ENCODE peak calls at places on chromosomes 13 and 19, in six cellular contexts. E, D, B, K, F and P are unnamed samples.

GRCh38 chr19:5031231-5032100 is 62.6 kb downstream of the KDM4B start:
- DNase-seq in E (no peak), F (peak), D (peak), K (peak), B (peak), P (peak)

GRCh38 chr13:66673401-66673800 is 556.7 kb downstream of the PCDH9 start:
- DNase-seq in D (no peak), F (no peak), E (peak), K (peak), B (no peak), P (no peak)

GRCh38 chr13:39038569-39038898 is 278 bp downstream of the NHLRC3 start:
- DNase-seq in K (peak), D (no peak), E (no peak), B (no peak), F (no peak), P (peak)

GRCh38 chr19:38664503-38665211 is 17.2 kb downstream of the ACTN4 start:
- DNase-seq in E (no peak), K (no peak), F (peak), D (no peak), B (peak), P (no peak)

GRCh38 chr19:5041168-5042038 is 72.5 kb downstream of the KDM4B start:
- DNase-seq in D (no peak), B (no peak), F (peak), K (no peak), E (no peak), P (no peak)

GRCh38 chr19:31340059-31341025 is 8.9 kb downstream of the TSHZ3 start:
- DNase-seq in D (no peak), K (peak), B (no peak), E (peak), F (peak), P (no peak)

GRCh38 chr19:16386619-16387240 is 62.1 kb downstream of the KLF2 start:
- DNase-seq in F (peak), E (peak), K (peak), B (peak), D (peak), P (peak)

GRCh38 chr13:51532736-51533197 is 51.5 kb upstream of the WDFY2 start:
- DNase-seq in K (no peak), D (no peak), B (no peak), E (no peak), F (no peak), P (no peak)

GRCh38 chr13:98581971-98582702 is 5.2 kb upstream of the STK24 start:
- DNase-seq in F (no peak), B (no peak), K (peak), D (no peak), E (no peak), P (no peak)

GRCh38 chr13:65990684-65991083 is 1239.5 kb downstream of the PCDH9 start:
- DNase-seq in K (no peak), B (no peak), D (no peak), F (no peak), E (no peak), P (no peak)

GRCh38 chr13:67619987-67620386 is 389.9 kb upstream of the PCDH9 start:
- DNase-seq in K (no peak), F (no peak), D (no peak), B (no peak), E (no peak), P (no peak)

GRCh38 chr13:112703935-112704633 is 14.2 kb downstream of the ATP11A start:
- DNase-seq in B (peak), K (no peak), D (no peak), F (no peak), E (no peak), P (no peak)
- H3K4me3 ChIP-seq in B (no peak), K (no peak), D (no peak), F (no peak), E (no peak), P (no peak)

DNA sequence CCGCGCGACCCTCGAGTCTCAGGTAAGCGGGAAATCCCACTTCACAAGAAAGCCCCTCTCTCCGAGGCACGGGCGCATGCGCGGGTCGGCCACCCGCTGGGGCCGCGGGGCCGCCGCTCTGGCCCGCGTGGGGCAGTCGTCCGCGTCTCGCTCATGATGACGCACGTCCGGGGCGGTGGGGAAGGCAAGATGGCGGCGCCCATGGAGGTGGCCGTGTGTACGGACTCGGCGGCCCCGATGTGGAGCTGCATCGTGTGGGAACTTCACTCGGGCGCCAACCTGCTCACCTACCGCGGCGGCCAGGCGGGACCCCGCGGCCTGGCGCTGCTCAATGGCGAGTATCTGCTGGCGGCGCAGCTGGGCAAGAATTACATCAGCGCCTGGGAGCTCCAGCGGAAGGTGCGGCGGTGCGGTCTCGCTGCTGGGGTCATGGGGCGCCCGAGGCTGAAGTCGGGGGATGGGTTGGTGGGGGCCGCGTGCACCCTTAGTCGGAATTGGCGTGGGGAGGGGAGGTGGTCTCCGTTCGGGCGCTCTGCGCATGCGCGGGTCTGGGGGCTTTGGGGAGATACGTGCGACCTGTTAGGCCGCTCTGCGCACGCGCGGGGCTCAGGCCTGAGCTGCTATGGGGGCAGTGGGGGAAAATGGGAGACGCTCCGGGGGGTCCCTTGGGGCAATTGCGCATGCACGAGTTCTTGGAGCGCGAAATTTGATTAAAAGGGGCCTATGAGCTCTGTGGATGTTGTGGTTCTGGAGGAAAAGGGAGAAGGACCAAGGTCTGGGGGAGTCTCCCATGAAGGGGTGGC is at the start of gene WDR18:
- DNase-seq in D (peak), F (peak), B (peak), K (peak), E (peak), P (peak)
- TF ChIP-seq CTCF in D (peak), F (no peak), B (no peak), K (no peak), E (no peak), P (peak)

GRCh38 chr19:10756371-10756770 is 38.5 kb downstream of the DNM2 start:
- DNase-seq in K (no peak), D (no peak), F (no peak), E (no peak), B (no peak), P (no peak)

GRCh38 chr19:10761443-10762242 is 43.8 kb downstream of the DNM2 start:
- DNase-seq in D (no peak), E (no peak), K (no peak), B (no peak), F (no peak), P (no peak)

GRCh38 chr19:10756791-10757190 is 38.9 kb downstream of the DNM2 start:
- DNase-seq in B (no peak), E (no peak), K (no peak), F (no peak), D (no peak), P (no peak)

GRCh38 chr19:10760268-10760944 is 42.5 kb downstream of the DNM2 start:
- DNase-seq in B (no peak), K (no peak), E (no peak), D (no peak), F (no peak), P (peak)

DNA sequence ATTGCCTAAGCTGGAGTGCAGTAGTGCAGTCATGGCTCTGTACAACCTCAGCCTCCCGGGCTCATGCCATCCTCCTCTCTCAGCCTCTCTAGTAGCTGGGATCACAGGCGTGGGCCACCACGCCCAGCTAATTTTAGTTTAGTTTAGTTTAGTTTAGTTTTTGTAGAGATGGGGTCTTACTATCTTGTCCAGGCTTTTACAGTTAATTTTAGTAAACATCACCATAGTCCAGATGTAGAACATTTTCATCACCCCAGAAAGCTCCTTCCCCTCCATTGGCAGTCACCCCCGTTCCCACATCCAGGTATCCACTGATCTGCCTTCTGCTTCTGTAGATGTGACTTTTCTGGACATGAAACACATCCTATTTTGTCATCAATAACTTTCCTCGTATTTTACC is 41.1 kb downstream of the DNM2 start:
- DNase-seq in E (no peak), B (no peak), D (no peak), F (no peak), K (no peak), P (no peak)
- H3K4me3 ChIP-seq in E (no peak), B (no peak), D (no peak), F (no peak), K (no peak), P (peak)

GRCh38 chr19:13984875-13985741 is 21.0 kb downstream of the RFX1 start:
- DNase-seq in F (peak), B (no peak), D (no peak), K (no peak), E (no peak), P (no peak)
- TF ChIP-seq CTCF in F (no peak), B (no peak), D (no peak), K (no peak), E (no peak), P (no peak)

DNA sequence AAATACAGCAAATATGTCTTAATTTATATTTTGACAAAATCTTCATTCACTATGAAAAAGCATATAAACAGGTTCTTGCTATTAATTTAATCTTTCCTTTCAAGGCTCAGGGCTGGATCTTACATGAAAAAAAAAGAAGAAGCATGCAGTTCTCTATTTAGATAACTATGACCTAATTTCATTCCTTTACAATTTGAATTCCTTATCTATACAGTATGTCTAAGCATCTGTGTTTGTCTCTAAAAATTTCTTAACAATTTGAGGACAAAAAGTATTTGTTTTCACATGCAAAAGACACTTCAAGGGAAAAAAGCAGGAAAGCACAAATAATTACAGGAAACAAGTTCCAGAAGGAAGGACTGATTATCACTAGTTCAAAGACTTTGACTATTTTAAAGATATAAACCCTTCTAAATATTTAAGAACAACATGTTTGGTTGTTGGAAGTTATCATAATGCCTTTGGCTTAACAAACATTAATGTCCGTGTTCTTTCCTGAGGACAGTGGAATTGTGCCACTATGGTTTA is 157.5 kb downstream of the TBC1D4 start:
- DNase-seq in B (no peak), D (no peak), F (no peak), E (no peak), K (no peak), P (no peak)
- H3K4me3 ChIP-seq in B (no peak), D (no peak), F (no peak), E (no peak), K (no peak), P (peak)

GRCh38 chr13:78430811-78431210 is 172.5 kb downstream of the POU4F1 start:
- DNase-seq in E (no peak), B (no peak), K (no peak), D (no peak), F (no peak), P (no peak)
- TF ChIP-seq CTCF in E (no peak), B (no peak), K (no peak), D (no peak), F (no peak), P (no peak)